ENCODE peak calls at places on chromosomes 12 and 14, in ten cellular contexts. A is NCI-H2081; N is upper lobe of right lung; V is effector CD4-positive, alpha-beta T cell; T is posterior vena cava; I is HCT116; R is Daoy; E is stimulated activated CD8-positive, alpha-beta memory T cell treated with anti-CD3 and anti-CD28 coated beads, Interleukin-15, amount 100 ng/mL, for 24 hours; D is AG09309; X is NCI-H2029. G is an unnamed sample.

GRCh38 chr12:11797317-11797913 is 147.9 kb downstream of the ETV6 start:
- DNase-seq in R (peak), I (no peak), D (peak), T (no peak), V (no peak), X (no peak), N (no peak), E (no peak), A (no peak), G (no peak)

GRCh38 chr14:54048311-54048710 is 91.7 kb upstream of the BMP4 start:
- DNase-seq in N (no peak), I (no peak), X (no peak), A (no peak), D (no peak), V (no peak), E (no peak), R (no peak), T (no peak), G (no peak)

GRCh38 chr14:53968756-53969155 is 12.1 kb upstream of the BMP4 start:
- DNase-seq in I (no peak), X (no peak), E (no peak), A (no peak), R (no peak), T (no peak), D (no peak), N (no peak), V (no peak), G (no peak)

GRCh38 chr14:43898709-43899108 is 608.4 kb downstream of the FSCB start:
- DNase-seq in I (no peak), A (no peak), D (no peak), T (no peak), X (no peak), N (no peak), E (no peak), R (no peak), V (no peak), G (no peak)

GRCh38 chr12:130307859-130308258 is 29.8 kb upstream of the PIWIL1 start:
- DNase-seq in V (no peak), R (no peak), T (no peak), D (no peak), E (no peak), N (no peak), A (no peak), I (no peak), X (no peak), G (no peak)

GRCh38 chr14:89249296-89249565 is 167.8 kb downstream of the FOXN3 start:
- DNase-seq in A (no peak), X (no peak), N (no peak), R (no peak), V (no peak), T (no peak), I (no peak), E (no peak), D (no peak), G (no peak)

GRCh38 chr12:26185532-26186320 is 9.6 kb upstream of the SSPN start:
- DNase-seq in D (no peak), A (no peak), X (no peak), R (no peak), T (no peak), V (no peak), E (no peak), I (no peak), N (no peak), G (no peak)

GRCh38 chr12:50162225-50162624 is 4.9 kb downstream of the CERS5 start:
- DNase-seq in T (no peak), E (no peak), R (no peak), D (no peak), A (no peak), V (no peak), N (no peak), X (no peak), I (no peak), G (no peak)

GRCh38 chr14:92465353-92466067 is 48.1 kb upstream of the RIN3 start:
- DNase-seq in D (no peak), N (peak), A (no peak), E (no peak), X (no peak), I (no peak), R (no peak), T (peak), V (no peak), G (no peak)

GRCh38 chr14:105448706-105449111 is 25.9 kb upstream of the CRIP2 start:
- DNase-seq in I (no peak), V (peak), E (peak), D (no peak), R (peak), N (peak), T (peak), X (no peak), A (peak), G (peak)